ENCODE peak calls at places on chromosomes 13 and 19, in seven cellular contexts. R is GM06990; J is stimulated activated CD4-positive, alpha-beta T cell treated with anti-CD3 and anti-CD28 coated beads, Interleukin-12 subunit alpha, Interleukin-12 subunit beta, amount 100 ng/mL, for 48 hours; D is vagina; T is endothelial cell; K is left cardiac atrium; A is hepatocyte. S is an unnamed sample.

GRCh38 chr13:22074403-22074802 is 403.5 kb downstream of the FGF9 start:
- DNase-seq in J (no peak), D (no peak), A (no peak), R (no peak), T (no peak), K (no peak), S (no peak)

GRCh38 chr19:4064551-4065260 is 2.0 kb downstream of the ZBTB7A start:
- DNase-seq in T (peak), A (peak), J (no peak), R (no peak), D (peak), K (peak), S (no peak)

GRCh38 chr13:42039457-42039945 is 8.9 kb upstream of the DGKH start:
- DNase-seq in J (no peak), R (no peak), A (no peak), K (no peak), D (no peak), T (no peak), S (no peak)

GRCh38 chr19:17358395-17358794 is 18.7 kb downstream of the PLVAP start:
- DNase-seq in D (no peak), R (no peak), K (no peak), A (no peak), J (no peak), T (no peak), S (no peak)

GRCh38 chr13:73273737-73274136 is 214.9 kb downstream of the KLF5 start:
- DNase-seq in K (no peak), R (no peak), J (no peak), T (no peak), A (no peak), D (no peak), S (no peak)

GRCh38 chr19:19460761-19461265 is 54.5 kb downstream of the TSSK6 start:
- DNase-seq in T (peak), J (peak), D (no peak), R (peak), A (no peak), K (peak), S (no peak)

GRCh38 chr19:801861-802496 is 4.7 kb downstream of the PTBP1 start:
- DNase-seq in R (no peak), D (no peak), A (no peak), K (peak), T (no peak), J (no peak), S (no peak)

GRCh38 chr19:39139305-39140194 is 14.0 kb downstream of the PAK4 start:
- DNase-seq in T (no peak), K (no peak), R (no peak), D (no peak), J (no peak), A (no peak), S (no peak)

GRCh38 chr13:102227696-102228095 is 174.2 kb downstream of the FGF14 start:
- DNase-seq in T (no peak), J (no peak), D (no peak), R (no peak), K (no peak), A (no peak), S (no peak)